ENCODE peak calls at places on chromosome 18, in four cellular contexts. One of them, this sample, is unnamed.

GRCh38 chr18:12838178-12838634 is 45.8 kb downstream of the PTPN2 start:
- DNase-seq in Daoy: peak
- DNase-seq in activated T-helper 9 cell treated with anti-CD3 and anti-CD28 coated beads, Interleukin-2, amount 50 U/mL, for 16 hours: no peak
- DNase-seq in NCI-H1105 treated with DMSO at 0.1 percent for 48 hours: no peak
- DNase-seq in this sample: no peak

GRCh38 chr18:52764271-52764670 is 424.3 kb downstream of the DCC start:
- DNase-seq in activated T-helper 9 cell treated with anti-CD3 and anti-CD28 coated beads, Interleukin-2, amount 50 U/mL, for 16 hours: no peak
- DNase-seq in Daoy: no peak
- DNase-seq in NCI-H1105 treated with DMSO at 0.1 percent for 48 hours: peak
- DNase-seq in this sample: no peak

GRCh38 chr18:45957100-45957499 is 10.0 kb downstream of the EPG5 start:
- DNase-seq in activated T-helper 9 cell treated with anti-CD3 and anti-CD28 coated beads, Interleukin-2, amount 50 U/mL, for 16 hours: no peak
- DNase-seq in Daoy: no peak
- DNase-seq in NCI-H1105 treated with DMSO at 0.1 percent for 48 hours: no peak
- DNase-seq in this sample: no peak

GRCh38 chr18:63454497-63454896 is 22.3 kb upstream of the SERPINB5 start:
- DNase-seq in activated T-helper 9 cell treated with anti-CD3 and anti-CD28 coated beads, Interleukin-2, amount 50 U/mL, for 16 hours: no peak
- DNase-seq in NCI-H1105 treated with DMSO at 0.1 percent for 48 hours: no peak
- DNase-seq in Daoy: peak
- DNase-seq in this sample: no peak

GRCh38 chr18:32280911-32281310 is 91.1 kb downstream of the MEP1B start:
- DNase-seq in NCI-H1105 treated with DMSO at 0.1 percent for 48 hours: no peak
- DNase-seq in Daoy: no peak
- DNase-seq in activated T-helper 9 cell treated with anti-CD3 and anti-CD28 coated beads, Interleukin-2, amount 50 U/mL, for 16 hours: no peak
- DNase-seq in this sample: no peak

GRCh38 chr18:58495634-58496033 is 133.3 kb downstream of the ALPK2 start:
- DNase-seq in Daoy: no peak
- DNase-seq in NCI-H1105 treated with DMSO at 0.1 percent for 48 hours: no peak
- DNase-seq in activated T-helper 9 cell treated with anti-CD3 and anti-CD28 coated beads, Interleukin-2, amount 50 U/mL, for 16 hours: no peak
- DNase-seq in this sample: no peak

GRCh38 chr18:61569176-61569892 is 236.1 kb downstream of the CDH20 start:
- DNase-seq in Daoy: peak
- DNase-seq in activated T-helper 9 cell treated with anti-CD3 and anti-CD28 coated beads, Interleukin-2, amount 50 U/mL, for 16 hours: no peak
- DNase-seq in NCI-H1105 treated with DMSO at 0.1 percent for 48 hours: no peak
- DNase-seq in this sample: peak

GRCh38 chr18:43935051-43935412 is 657.7 kb upstream of the SYT4 start:
- DNase-seq in Daoy: no peak
- DNase-seq in activated T-helper 9 cell treated with anti-CD3 and anti-CD28 coated beads, Interleukin-2, amount 50 U/mL, for 16 hours: no peak
- DNase-seq in NCI-H1105 treated with DMSO at 0.1 percent for 48 hours: no peak
- DNase-seq in this sample: no peak

GRCh38 chr18:79405781-79406575 is 10.2 kb downstream of the NFATC1 start:
- DNase-seq in activated T-helper 9 cell treated with anti-CD3 and anti-CD28 coated beads, Interleukin-2, amount 50 U/mL, for 16 hours: peak
- DNase-seq in Daoy: no peak
- DNase-seq in NCI-H1105 treated with DMSO at 0.1 percent for 48 hours: no peak
- DNase-seq in this sample: no peak

GRCh38 chr18:710418-711300 is 1.8 kb downstream of the ENOSF1 start:
- DNase-seq in NCI-H1105 treated with DMSO at 0.1 percent for 48 hours: no peak
- DNase-seq in Daoy: no peak
- DNase-seq in activated T-helper 9 cell treated with anti-CD3 and anti-CD28 coated beads, Interleukin-2, amount 50 U/mL, for 16 hours: no peak
- DNase-seq in this sample: no peak

GRCh38 chr18:64330161-64330560 is 181.3 kb upstream of the LINC00305 start:
- DNase-seq in activated T-helper 9 cell treated with anti-CD3 and anti-CD28 coated beads, Interleukin-2, amount 50 U/mL, for 16 hours: no peak
- DNase-seq in Daoy: no peak
- DNase-seq in NCI-H1105 treated with DMSO at 0.1 percent for 48 hours: no peak
- DNase-seq in this sample: peak

GRCh38 chr18:37207343-37207742 is 358.3 kb downstream of the CELF4 start:
- DNase-seq in NCI-H1105 treated with DMSO at 0.1 percent for 48 hours: no peak
- DNase-seq in Daoy: no peak
- DNase-seq in activated T-helper 9 cell treated with anti-CD3 and anti-CD28 coated beads, Interleukin-2, amount 50 U/mL, for 16 hours: no peak
- DNase-seq in this sample: no peak

GRCh38 chr18:48627216-48627615 is 88.4 kb downstream of the CTIF start:
- DNase-seq in activated T-helper 9 cell treated with anti-CD3 and anti-CD28 coated beads, Interleukin-2, amount 50 U/mL, for 16 hours: no peak
- DNase-seq in Daoy: peak
- DNase-seq in NCI-H1105 treated with DMSO at 0.1 percent for 48 hours: no peak
- DNase-seq in this sample: no peak

GRCh38 chr18:55470826-55471225 is 117.2 kb downstream of the TCF4 start:
- DNase-seq in activated T-helper 9 cell treated with anti-CD3 and anti-CD28 coated beads, Interleukin-2, amount 50 U/mL, for 16 hours: no peak
- DNase-seq in Daoy: no peak
- DNase-seq in NCI-H1105 treated with DMSO at 0.1 percent for 48 hours: no peak
- DNase-seq in this sample: no peak

GRCh38 chr18:77765468-77765867 is 515.8 kb downstream of the GALR1 start:
- DNase-seq in Daoy: peak
- DNase-seq in activated T-helper 9 cell treated with anti-CD3 and anti-CD28 coated beads, Interleukin-2, amount 50 U/mL, for 16 hours: no peak
- DNase-seq in NCI-H1105 treated with DMSO at 0.1 percent for 48 hours: peak
- DNase-seq in this sample: no peak

GRCh38 chr18:25282922-25283703 is 68.9 kb downstream of the ZNF521 start:
- DNase-seq in Daoy: no peak
- DNase-seq in NCI-H1105 treated with DMSO at 0.1 percent for 48 hours: no peak
- DNase-seq in activated T-helper 9 cell treated with anti-CD3 and anti-CD28 coated beads, Interleukin-2, amount 50 U/mL, for 16 hours: no peak
- DNase-seq in this sample: no peak

GRCh38 chr18:57466745-57467144 is 31.6 kb downstream of the ONECUT2 start:
- DNase-seq in NCI-H1105 treated with DMSO at 0.1 percent for 48 hours: no peak
- DNase-seq in activated T-helper 9 cell treated with anti-CD3 and anti-CD28 coated beads, Interleukin-2, amount 50 U/mL, for 16 hours: no peak
- DNase-seq in Daoy: peak
- DNase-seq in this sample: no peak

GRCh38 chr18:8163287-8163959 is 445.8 kb upstream of the RAB12 start:
- DNase-seq in Daoy: no peak
- DNase-seq in activated T-helper 9 cell treated with anti-CD3 and anti-CD28 coated beads, Interleukin-2, amount 50 U/mL, for 16 hours: no peak
- DNase-seq in NCI-H1105 treated with DMSO at 0.1 percent for 48 hours: peak
- DNase-seq in this sample: no peak

GRCh38 chr18:59902180-59902992 is 2.6 kb downstream of the PMAIP1 start:
- DNase-seq in NCI-H1105 treated with DMSO at 0.1 percent for 48 hours: no peak
- DNase-seq in Daoy: peak
- DNase-seq in activated T-helper 9 cell treated with anti-CD3 and anti-CD28 coated beads, Interleukin-2, amount 50 U/mL, for 16 hours: no peak
- DNase-seq in this sample: peak